ENCODE peak calls at places on chromosome 16, in ten cellular contexts. Q, K, H, R, W, M, F, V, U and E are unnamed samples.

GRCh38 chr16:79811541-79811940 is 211.0 kb upstream of the MAF start:
- DNase-seq in V (no peak), Q (no peak), M (no peak), W (no peak), U (no peak), F (no peak), K (no peak), H (no peak), R (no peak), E (no peak)

GRCh38 chr16:80899804-80900592 is 95.6 kb upstream of the CDYL2 start:
- DNase-seq in F (peak; percentile 12), Q (no peak), H (no peak), V (no peak), R (peak; percentile 84), K (peak; percentile 85), U (no peak), M (no peak), W (no peak), E (no peak)

GRCh38 chr16:88792668-88793587 is 7.9 kb upstream of the PIEZO1 start:
- DNase-seq in W (no peak), Q (no peak), K (peak; percentile 58), R (no peak), M (no peak), H (no peak), V (no peak), U (no peak), F (no peak), E (no peak)

GRCh38 chr16:31695667-31696066 is 168.0 kb downstream of the AHSP start:
- DNase-seq in K (no peak), H (no peak), U (peak; percentile 51), R (no peak), M (peak; percentile 75), W (no peak), V (no peak), Q (peak; percentile 81), F (no peak), E (no peak)

GRCh38 chr16:66925322-66925840 is at the start of gene RRAD:
- DNase-seq in Q (no peak), U (no peak), H (no peak), W (no peak), R (no peak), M (no peak), F (no peak), K (no peak), V (no peak), E (no peak)

GRCh38 chr16:85689285-85689949 is 663 bp upstream of the GINS2 start:
- DNase-seq in W (no peak), R (no peak), U (no peak), M (no peak), H (no peak), V (no peak), Q (no peak), K (peak; percentile 52), F (no peak), E (no peak)

GRCh38 chr16:13957197-13958078 is 37.5 kb downstream of the ERCC4 start:
- DNase-seq in U (peak; percentile 85), R (peak; percentile 94), W (peak; percentile 22), F (no peak), Q (no peak), K (peak; percentile 77), M (no peak), V (no peak), H (no peak), E (peak; percentile 77)

GRCh38 chr16:588639-588888 is 1.3 kb upstream of the RAB40C start:
- DNase-seq in H (no peak), F (peak; percentile 21), V (peak; percentile 50), W (peak; percentile 72), U (no peak), K (peak; percentile 80), M (peak; percentile 37), R (no peak), Q (peak; percentile 75), E (no peak)

GRCh38 chr16:12639044-12639443 is 164.6 kb downstream of the CPPED1 start:
- DNase-seq in R (peak; percentile 65), W (no peak), V (no peak), K (no peak), F (no peak), M (no peak), Q (no peak), H (no peak), U (no peak), E (no peak)